ENCODE peak calls at places on chromosomes 5 and 9, in four cellular contexts. P is adrenal gland, J is Caco-2, X is right lobe of liver. I is an unnamed sample. For H3K4me1 and H3K9me3, the result is how much of the 10 kb centered on the place peaks cover.

GRCh38 chr9:74444389-74444788 is 52.7 kb upstream of the RORB start:
- DNase-seq in J (no peak), P (no peak), X (no peak), I (no peak)

GRCh38 chr9:99753436-99753835 is 68.2 kb upstream of the NR4A3 start:
- DNase-seq in P (no peak), J (no peak), X (no peak), I (no peak)

GRCh38 chr5:36270175-36270574 is 28.4 kb upstream of the NADK2 start:
- DNase-seq in J (no peak), X (no peak), P (no peak), I (no peak)

GRCh38 chr5:55102345-55102744 is at the start of gene GZMA:
- DNase-seq in P (no peak), X (no peak), J (no peak), I (no peak)

GRCh38 chr5:172623313-172623980 is 17.6 kb upstream of the NEURL1B start:
- DNase-seq in P (no peak), J (no peak), X (no peak), I (no peak)

GRCh38 chr5:166624573-166624972 is 1666.9 kb upstream of the WWC1 start:
- DNase-seq in J (no peak), P (no peak), X (no peak), I (no peak)

GRCh38 chr5:39547548-39548154 is 122.9 kb upstream of the DAB2 start:
- DNase-seq in X (no peak), J (no peak), P (peak), I (peak)

GRCh38 chr9:129609486-129610192 is 11.3 kb downstream of the C9orf50 start:
- DNase-seq in X (no peak), J (peak), P (peak), I (no peak)

GRCh38 chr9:92965759-92966517 is 18.6 kb downstream of the FGD3 start:
- DNase-seq in P (no peak), X (no peak), J (no peak), I (no peak)
- H3K4me1 ChIP-seq in P (under half), X (under half), J (under half), I (under half)

GRCh38 chr5:132814441-132815294 is 1.6 kb downstream of the SOWAHA start:
- DNase-seq in J (no peak), P (no peak), X (no peak), I (no peak)
- H3K4me3 ChIP-seq in J (no peak), P (no peak), X (no peak), I (no peak)

GRCh38 chr5:178540526-178540925 is 49.7 kb downstream of the COL23A1 start:
- DNase-seq in J (no peak), P (no peak), X (peak), I (no peak)

GRCh38 chr5:178535299-178536175 is 54.7 kb downstream of the COL23A1 start:
- DNase-seq in P (peak), X (peak), J (no peak), I (peak)

GRCh38 chr5:178536541-178537466 is 53.4 kb downstream of the COL23A1 start:
- DNase-seq in P (no peak), J (no peak), X (peak), I (no peak)

GRCh38 chr5:178538624-178539344 is 51.4 kb downstream of the COL23A1 start:
- DNase-seq in P (no peak), J (no peak), X (no peak), I (no peak)

DNA sequence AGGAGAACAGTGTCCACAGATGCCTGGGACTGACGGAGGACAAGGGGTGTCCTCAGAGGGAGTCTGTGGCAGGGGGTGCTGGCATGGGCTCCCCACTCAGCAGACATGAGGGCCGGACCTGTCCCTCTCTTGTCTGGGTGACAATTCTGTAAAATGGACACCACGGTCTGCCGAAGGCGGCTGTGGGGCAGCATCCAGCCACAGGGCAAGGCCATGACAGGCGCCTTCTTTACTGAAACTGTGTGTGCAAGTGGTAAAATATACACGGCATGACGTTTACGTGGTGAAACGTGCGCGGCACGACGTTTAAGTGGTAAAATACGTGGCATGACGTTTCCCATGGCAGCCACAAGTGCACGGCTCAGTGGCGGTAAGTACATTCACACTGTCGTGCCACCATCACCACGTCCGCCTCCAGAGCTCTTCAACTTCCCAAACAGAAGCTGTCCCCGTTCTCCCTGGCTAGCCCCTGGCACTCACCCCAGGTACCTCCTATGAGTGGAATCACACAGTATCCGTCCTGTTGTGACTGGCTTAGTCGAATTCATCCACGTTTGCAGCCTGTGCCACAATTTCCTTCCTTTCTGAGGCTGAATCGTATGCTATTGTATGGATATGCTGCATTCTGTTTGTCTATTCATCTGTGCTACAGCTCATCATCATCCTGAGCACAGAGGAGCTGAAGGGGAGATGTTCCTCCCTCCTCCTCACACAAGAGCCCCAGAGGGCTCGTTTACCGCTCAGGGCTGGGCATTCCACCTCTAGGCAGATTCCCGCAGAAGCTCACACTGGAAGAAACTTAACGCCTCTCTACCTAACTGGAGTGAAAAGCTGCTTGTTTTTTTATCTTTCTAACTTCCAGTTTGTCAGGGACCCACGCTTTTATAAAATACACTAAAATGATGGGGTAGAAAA is 52.5 kb downstream of the COL23A1 start:
- DNase-seq in X (no peak), P (no peak), J (no peak), I (no peak)
- H3K9me3 ChIP-seq in X (under half), P (under half), J (under half), I (under half)

GRCh38 chr5:32170303-32171170 is 3.6 kb downstream of the GOLPH3 start:
- DNase-seq in X (no peak), P (no peak), J (no peak), I (no peak)
- H3K4me1 ChIP-seq in X (under half), P (under half), J (under half), I (under half)

GRCh38 chr9:21789541-21790037 is 12.8 kb upstream of the MTAP start:
- DNase-seq in X (no peak), J (peak), P (peak), I (peak)
- H3K4me3 ChIP-seq in X (no peak), J (peak), P (no peak), I (peak)

GRCh38 chr5:88502179-88503064 is 233.8 kb upstream of the TMEM161B start:
- DNase-seq in P (peak), X (no peak), J (no peak), I (no peak)
- H3K9me3 ChIP-seq in P (under half), X (under half), J (under half), I (under half)

GRCh38 chr9:133124123-133124948 is 3.3 kb upstream of the RALGDS start:
- DNase-seq in J (no peak), P (no peak), X (no peak), I (no peak)
- H3K4me1 ChIP-seq in J (under half), P (under half), X (under half), I (under half)

GRCh38 chr5:6714221-6715041 is 1.2 kb downstream of the TENT4A start:
- DNase-seq in J (no peak), X (no peak), P (peak), I (peak)

GRCh38 chr5:6717247-6717646 is 4.0 kb downstream of the TENT4A start:
- DNase-seq in X (peak), P (peak), J (no peak), I (no peak)

GRCh38 chr5:6716634-6717149 is 3.5 kb downstream of the TENT4A start:
- DNase-seq in J (no peak), P (no peak), X (no peak), I (no peak)

GRCh38 chr5:6715271-6715670 is 2.0 kb downstream of the TENT4A start:
- DNase-seq in P (no peak), X (no peak), J (no peak), I (no peak)

GRCh38 chr5:6715758-6716633 is 2.8 kb downstream of the TENT4A start:
- DNase-seq in X (no peak), P (no peak), J (no peak), I (no peak)
- H3K4me3 ChIP-seq in X (peak), P (no peak), J (peak), I (peak)

DNA sequence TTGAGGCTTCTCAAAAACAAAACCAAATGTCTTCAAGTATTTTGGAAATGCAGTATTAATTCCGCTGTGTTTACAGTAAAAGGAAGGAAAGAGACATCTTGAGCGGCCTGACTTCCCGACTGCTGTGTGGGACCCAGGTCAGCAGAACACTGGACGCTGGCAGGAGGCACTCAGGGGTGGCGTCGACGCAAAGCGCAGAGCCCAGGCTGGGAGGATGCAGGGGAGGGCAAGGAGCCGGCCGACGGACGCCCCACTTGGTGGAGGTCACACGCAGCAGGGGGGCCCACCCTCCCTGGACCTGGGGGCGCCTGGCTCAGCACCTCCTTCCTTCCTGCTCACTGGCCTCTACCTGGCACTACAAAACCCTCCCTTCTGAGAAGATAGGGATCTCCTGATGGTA is 19.7 kb downstream of the SLC12A7 start:
- DNase-seq in X (no peak), P (peak), J (no peak), I (no peak)
- H3K9me3 ChIP-seq in X (under half), P (under half), J (under half), I (under half)